ENCODE peak calls at places on chromosomes 5 and 9, in ten cellular contexts. G is hepatocyte, C is fibroblast of lung, X is PC-3, Y is prostate gland, D is A673, P is ovary, J is lung, O is heart left ventricle, T is cardiac muscle cell. K is an unnamed sample.

GRCh38 chr5:113089653-113090335 is 113.2 kb downstream of the DCP2 start:
- DNase-seq in G (no peak), C (peak; percentile 17), X (no peak), Y (peak; percentile 24), D (no peak), P (no peak), J (no peak), O (no peak), T (peak; percentile 19), K (peak; percentile 56)

GRCh38 chr5:39100851-39101396 is 26.7 kb upstream of the RICTOR start:
- DNase-seq in G (no peak), C (peak; percentile 98), X (peak; percentile 99), Y (no peak), D (no peak), P (no peak), J (no peak), O (no peak), T (peak; percentile 87), K (no peak)

GRCh38 chr9:127955294-127956015 is 17.8 kb upstream of the DPM2 start:
- DNase-seq in G (peak; percentile 90), C (no peak), X (peak; percentile 95), Y (peak; percentile 98), D (no peak), P (no peak), J (peak; percentile 88), O (peak; percentile 70), T (no peak), K (no peak)

GRCh38 chr9:72579880-72580570 is 58.6 kb downstream of the TMC1 start:
- DNase-seq in G (peak; percentile 40), C (peak; percentile 29), X (peak; percentile 56), Y (no peak), D (no peak), P (no peak), J (no peak), O (no peak), T (peak; percentile 64), K (peak; percentile 44)

GRCh38 chr9:106860731-106861584 is 2.0 kb upstream of the ZNF462 start:
- DNase-seq in G (peak; percentile 50), C (peak; percentile 56), X (peak; percentile 55), Y (peak; percentile 38), D (peak; percentile 44), P (peak; percentile 58), J (peak; percentile 45), O (peak; percentile 47), T (peak; percentile 55), K (no peak)

GRCh38 chr9:89444212-89444611 is 53.7 kb downstream of the SEMA4D start:
- DNase-seq in G (no peak), C (no peak), X (no peak), Y (no peak), D (no peak), P (no peak), J (no peak), O (no peak), T (peak; percentile 20), K (no peak)

GRCh38 chr5:54651482-54652076 is 134.0 kb downstream of the SNX18 start:
- DNase-seq in G (peak; percentile 30), C (peak; percentile 89), X (no peak), Y (no peak), D (peak; percentile 91), P (no peak), J (peak; percentile 69), O (peak; percentile 80), T (peak; percentile 73), K (no peak)

GRCh38 chr5:171445910-171446516 is 26.6 kb downstream of the FGF18 start:
- DNase-seq in G (no peak), C (peak; percentile 84), X (no peak), Y (no peak), D (no peak), P (no peak), J (no peak), O (peak; percentile 75), T (peak; percentile 85), K (no peak)

GRCh38 chr5:88118179-88118578 is 150.5 kb downstream of the TMEM161B start:
- DNase-seq in G (no peak), C (no peak), X (no peak), Y (no peak), D (no peak), P (no peak), J (no peak), O (no peak), T (no peak), K (no peak)

GRCh38 chr5:154478224-154478565 is at the start of gene HAND1:
- DNase-seq in G (peak; percentile 88), C (no peak), X (no peak), Y (no peak), D (peak; percentile 62), P (peak; percentile 32), J (peak; percentile 49), O (peak; percentile 77), T (no peak), K (no peak)

GRCh38 chr5:6837095-6837494 is 123.9 kb downstream of the TENT4A start:
- DNase-seq in G (no peak), C (no peak), X (no peak), Y (no peak), D (no peak), P (no peak), J (no peak), O (no peak), T (no peak), K (no peak)

GRCh38 chr5:98769006-98769255 is 4.5 kb upstream of the RGMB start:
- DNase-seq in G (peak; percentile 80), C (no peak), X (peak; percentile 46), Y (no peak), D (peak; percentile 63), P (no peak), J (no peak), O (no peak), T (no peak), K (no peak)

GRCh38 chr9:63817622-63818518 is 1467.1 kb downstream of the FOXD4L5 start:
- DNase-seq in G (peak; percentile 60), C (peak; percentile 13), X (no peak), Y (peak; percentile 75), D (peak; percentile 10), P (peak; percentile 39), J (peak; percentile 72), O (peak; percentile 46), T (peak; percentile 13), K (peak; percentile 100)

GRCh38 chr5:157107508-157107907 is 1.3 kb downstream of the HAVCR2 start:
- DNase-seq in G (no peak), C (no peak), X (no peak), Y (no peak), D (no peak), P (no peak), J (no peak), O (no peak), T (no peak), K (no peak)

GRCh38 chr9:18594837-18595236 is 120.9 kb downstream of the ADAMTSL1 start:
- DNase-seq in G (no peak), C (no peak), X (no peak), Y (no peak), D (no peak), P (no peak), J (no peak), O (no peak), T (no peak), K (no peak)

GRCh38 chr9:115098226-115098965 is 19.6 kb downstream of the TNC start:
- DNase-seq in G (no peak), C (peak; percentile 23), X (no peak), Y (no peak), D (no peak), P (no peak), J (no peak), O (no peak), T (no peak), K (no peak)

GRCh38 chr5:137858223-137858916 is 9.3 kb upstream of the MYOT start:
- DNase-seq in G (no peak), C (peak; percentile 67), X (no peak), Y (no peak), D (no peak), P (no peak), J (no peak), O (no peak), T (peak; percentile 63), K (no peak)

GRCh38 chr5:160293901-160294561 is 18.3 kb downstream of the CCNJL start:
- DNase-seq in G (no peak), C (no peak), X (no peak), Y (no peak), D (no peak), P (no peak), J (peak; percentile 83), O (no peak), T (peak; percentile 17), K (no peak)
- H3K4me3 ChIP-seq in G (no peak overlapping the region), C (no peak overlapping the region), X (no peak overlapping the region), Y (no peak overlapping the region), D (no peak overlapping the region), P (no peak overlapping the region), J (no peak overlapping the region), O (no peak overlapping the region), T (no peak overlapping the region), K (no peak overlapping the region)

GRCh38 chr5:179079165-179079987 is 19.2 kb downstream of the ZNF354C start:
- DNase-seq in G (no peak), C (no peak), X (no peak), Y (no peak), D (no peak), P (no peak), J (no peak), O (no peak), T (no peak), K (no peak)

DNA sequence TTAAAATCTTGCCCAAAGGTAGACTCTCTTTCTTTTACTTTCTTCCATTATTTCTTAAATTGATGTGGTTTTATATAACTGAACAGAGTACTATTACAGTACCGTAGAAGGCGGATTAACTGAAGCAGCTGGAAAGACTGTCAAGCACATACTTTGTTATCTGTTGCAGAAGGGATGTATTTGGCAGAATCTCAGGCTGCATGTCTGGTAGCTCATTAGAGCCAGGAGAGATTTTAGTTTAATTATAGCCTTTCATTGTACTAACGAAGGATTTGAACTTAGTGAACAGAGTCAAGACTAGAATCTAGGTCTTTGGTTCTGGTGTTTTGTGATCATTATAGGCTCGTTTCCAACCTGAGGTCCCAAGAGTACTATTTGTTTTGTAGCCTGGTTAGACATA is 20.6 kb downstream of the ZNF354C start:
- DNase-seq in G (no peak), C (no peak), X (no peak), Y (no peak), D (no peak), P (no peak), J (no peak), O (no peak), T (no peak), K (no peak)
- H3K9me3 ChIP-seq in G (peaks cover 86% of the 10 kb centered on the region), C (peaks cover 17% of the 10 kb centered on the region), X (peaks cover 12% of the 10 kb centered on the region), Y (peaks cover 19% of the 10 kb centered on the region), D (peaks cover 87% of the 10 kb centered on the region), P (peaks cover 16% of the 10 kb centered on the region), J (peaks cover 40% of the 10 kb centered on the region), O (peaks cover 94% of the 10 kb centered on the region), T (no peaks in the 10 kb centered on the region), K (peaks cover 95% of the 10 kb centered on the region)

DNA sequence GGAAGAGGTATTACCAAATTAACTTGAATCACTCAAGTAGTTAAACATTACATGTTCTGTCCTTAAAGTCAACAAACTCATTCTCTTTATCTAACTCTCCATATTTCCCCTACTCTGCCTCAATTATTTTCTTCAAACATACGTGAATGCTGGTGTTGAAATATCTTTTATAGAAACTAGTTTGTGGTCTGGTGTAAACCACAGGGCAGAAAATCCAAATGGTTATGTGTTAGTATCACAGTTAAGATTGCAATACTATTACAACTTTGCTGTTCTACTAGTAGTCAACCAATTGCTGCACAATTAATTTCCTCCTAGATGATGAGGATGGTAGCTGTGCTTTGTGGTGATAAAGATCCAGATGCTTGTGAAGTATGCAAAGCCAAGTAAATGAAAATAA is 603.6 kb downstream of the KCTD16 start:
- DNase-seq in G (no peak), C (no peak), X (no peak), Y (no peak), D (no peak), P (no peak), J (no peak), O (no peak), T (no peak), K (no peak)
- TF ChIP-seq CTCF in G (no peak), C (no peak), X (no peak), Y (no peak), D (no peak), P (no peak), J (no peak), O (no peak), T (no peak), K (no peak)

GRCh38 chr9:69412741-69413150 is 87.7 kb downstream of the ENTREP1 start:
- DNase-seq in G (peak; percentile 73), C (peak; percentile 68), X (peak; percentile 43), Y (no peak), D (peak; percentile 39), P (peak; percentile 79), J (peak; percentile 65), O (peak; percentile 64), T (peak; percentile 84), K (no peak)
- H3K4me3 ChIP-seq in G (no peak overlapping the region), C (peak overlapping the region; percentile 39), X (no peak overlapping the region), Y (no peak overlapping the region), D (no peak overlapping the region), P (no peak overlapping the region), J (no peak overlapping the region), O (peak overlapping the region; percentile 30), T (no peak overlapping the region), K (no peak overlapping the region)